ENCODE peak calls at places on chromosomes 12 and 14, in four cellular contexts. A is A549; U is aorta; B is activated naive CD4-positive, alpha-beta T cell treated with anti-CD3 and anti-CD28 coated beads, Interleukin-2, amount 50 U/mL, for 72 hours. F is an unnamed sample.

GRCh38 chr12:123681605-123682004 is 10.7 kb downstream of the TCTN2 start:
- ATAC-seq in A (no peak), B (no peak), U (no peak), F (no peak)

GRCh38 chr14:59055439-59056045 is 132.9 kb upstream of the DAAM1 start:
- ATAC-seq in U (peak), A (peak), B (peak), F (no peak)

GRCh38 chr14:105173901-105174894 is 5.6 kb upstream of the JAG2 start:
- ATAC-seq in U (no peak), B (peak), A (no peak), F (no peak)

GRCh38 chr12:124171231-124171985 is 123.5 kb upstream of the RFLNA start:
- ATAC-seq in A (no peak), B (no peak), U (no peak), F (no peak)

GRCh38 chr12:32365473-32366064 is 33.8 kb upstream of the FGD4 start:
- ATAC-seq in B (peak), A (peak), U (peak), F (peak)

GRCh38 chr14:97262336-97262735 is 465.2 kb downstream of the VRK1 start:
- ATAC-seq in B (no peak), U (no peak), A (no peak), F (no peak)

GRCh38 chr12:50188280-50188781 is 21.2 kb upstream of the CERS5 start:
- ATAC-seq in B (peak), A (no peak), U (no peak), F (peak)

GRCh38 chr12:64459388-64460024 is 7.6 kb downstream of the TBK1 start:
- ATAC-seq in A (no peak), U (no peak), B (peak), F (no peak)

GRCh38 chr12:31215521-31216232 is 110.3 kb downstream of the SINHCAF start:
- ATAC-seq in B (no peak), A (no peak), U (peak), F (no peak)

GRCh38 chr12:91637789-91638624 is 455.4 kb upstream of the DCN start:
- ATAC-seq in A (no peak), B (no peak), U (no peak), F (no peak)

F was measured in gastroesophageal sphincter.